ENCODE peak calls at places on chromosomes 12 and 14, in six cellular contexts. P, O, V, X, S and I are unnamed samples.

GRCh38 chr14:91295276-91295845 is 50.9 kb upstream of the GPR68 start:
- DNase-seq in S (no peak), P (no peak), O (no peak), X (no peak), V (no peak), I (no peak)

GRCh38 chr14:81331229-81332026 is 68.7 kb downstream of the STON2 start:
- DNase-seq in S (no peak), X (no peak), O (no peak), V (no peak), P (no peak), I (no peak)

GRCh38 chr12:83261998-83262397 is 575.3 kb downstream of the TMTC2 start:
- DNase-seq in V (no peak), O (no peak), X (no peak), P (no peak), S (no peak), I (peak)

GRCh38 chr14:23302290-23303225 is at the start of gene PPP1R3E:
- DNase-seq in P (peak), O (peak), X (peak), S (peak), V (no peak), I (peak)

GRCh38 chr12:40431169-40431568 is 206.4 kb downstream of the LRRK2 start:
- DNase-seq in S (no peak), O (no peak), P (no peak), V (no peak), X (no peak), I (no peak)

GRCh38 chr12:52494518-52494917 is 1.5 kb upstream of the KRT6A start:
- DNase-seq in V (no peak), X (no peak), P (no peak), O (no peak), S (no peak), I (peak)

GRCh38 chr12:50344245-50344644 is 52.2 kb downstream of the FAM186A start:
- DNase-seq in X (no peak), P (no peak), V (no peak), S (no peak), O (no peak), I (no peak)

GRCh38 chr12:105862163-105862821 is 276.5 kb downstream of the NUAK1 start:
- DNase-seq in P (no peak), X (peak), O (no peak), S (no peak), V (no peak), I (peak)

GRCh38 chr14:80428171-80428570 is 216.9 kb upstream of the DIO2 start:
- DNase-seq in V (no peak), P (no peak), S (no peak), X (no peak), O (no peak), I (no peak)

GRCh38 chr12:95805864-95806669 is 15.5 kb upstream of the NTN4 start:
- DNase-seq in P (no peak), X (peak), O (no peak), V (no peak), S (peak), I (no peak)

GRCh38 chr12:19856389-19856788 is 417.1 kb downstream of the AEBP2 start:
- DNase-seq in S (no peak), P (no peak), X (no peak), O (no peak), V (no peak), I (no peak)

GRCh38 chr12:48092606-48093005 is 13.3 kb downstream of the SENP1 start:
- DNase-seq in X (no peak), O (no peak), V (no peak), S (no peak), P (no peak), I (no peak)

GRCh38 chr12:27472604-27473003 is 26.1 kb downstream of the SMCO2 start:
- DNase-seq in S (no peak), V (no peak), O (no peak), X (no peak), P (no peak), I (no peak)

GRCh38 chr14:55377236-55377635 is 34.4 kb downstream of the ATG14 start:
- DNase-seq in O (no peak), X (no peak), V (no peak), S (no peak), P (no peak), I (no peak)

GRCh38 chr14:46988312-46988711 is 336.7 kb upstream of the RPL10L start:
- DNase-seq in V (no peak), O (no peak), S (no peak), P (no peak), X (no peak), I (no peak)

GRCh38 chr14:91149462-91149861 is 35.6 kb downstream of the DGLUCY start:
- DNase-seq in X (peak), V (no peak), O (peak), P (peak), S (peak), I (peak)

DNA sequence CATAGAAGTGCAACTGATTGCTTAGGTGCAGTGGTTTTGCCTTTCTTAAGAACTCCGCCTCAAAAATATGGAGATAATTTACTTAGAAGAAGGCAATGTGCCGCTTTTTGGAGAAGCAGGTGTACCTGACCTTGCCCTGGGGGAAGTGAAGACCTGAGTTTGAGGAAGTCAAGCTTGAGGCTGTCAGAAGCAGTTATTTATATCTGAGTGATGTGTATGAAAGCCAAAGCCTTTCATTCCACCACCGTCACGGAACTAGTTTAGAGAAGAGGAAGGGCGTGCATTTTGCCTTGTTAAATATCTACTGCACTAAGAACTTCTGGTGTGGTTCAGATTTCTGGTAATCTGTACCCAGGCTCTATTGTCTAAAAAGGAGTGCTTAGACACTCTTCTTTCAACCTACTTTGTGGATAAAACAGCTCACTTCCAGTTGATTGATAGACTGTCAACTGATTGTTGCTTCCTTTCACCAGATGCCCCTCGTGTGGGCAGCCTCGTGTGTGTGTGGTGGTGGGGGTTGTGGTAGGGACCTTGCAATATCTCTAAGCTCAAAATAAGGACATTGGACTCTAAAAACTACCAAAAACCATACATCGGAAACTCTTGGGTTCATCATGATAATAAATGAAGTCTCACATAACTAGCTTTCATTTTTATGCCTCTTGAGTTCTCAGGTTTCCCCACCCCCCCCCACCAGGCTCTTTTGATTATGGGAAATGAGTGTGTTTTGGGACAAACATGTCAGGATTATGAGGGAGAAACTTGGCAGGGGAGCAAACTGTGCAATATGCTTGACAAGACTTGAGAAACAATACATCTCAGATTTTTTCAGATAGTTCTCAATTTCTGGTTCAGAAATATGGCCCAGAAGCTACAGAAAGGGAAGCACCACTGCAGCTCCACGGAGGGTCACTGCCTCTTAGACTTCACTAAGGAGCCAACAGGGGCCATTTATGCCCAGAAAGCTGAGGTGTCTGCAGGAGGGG is 78.6 kb downstream of the ARF6 start:
- DNase-seq in V (peak), X (peak), O (no peak), S (no peak), P (no peak), I (peak)
- TF ChIP-seq MAX in V (peak), X (no peak), O (no peak), S (peak), P (no peak), I (no peak)

DNA sequence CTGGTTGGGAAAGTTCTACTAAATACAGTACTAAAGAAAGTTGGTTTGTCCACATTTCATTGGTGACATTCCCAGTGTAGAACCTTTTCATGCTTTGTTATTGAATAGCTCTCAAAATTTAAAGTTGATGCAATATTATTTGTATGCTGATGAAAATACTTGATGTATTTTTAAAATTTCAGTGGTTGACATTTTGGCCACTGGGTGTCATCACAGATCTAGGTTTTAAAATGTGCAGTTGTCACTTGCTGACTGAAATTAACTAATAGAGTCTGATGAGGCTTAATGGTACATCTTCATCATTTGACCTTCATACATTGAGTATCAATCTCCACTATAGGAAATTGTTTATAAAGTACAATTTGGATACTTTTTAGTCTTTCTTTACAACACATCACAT is 37.1 kb downstream of the CMAS start:
- DNase-seq in S (no peak), V (no peak), X (peak), P (peak), O (peak), I (peak)
- TF ChIP-seq MYC in S (no peak), V (no peak), X (no peak), P (no peak), O (no peak), I (no peak)

GRCh38 chr12:56437430-56438176 is 11.6 kb downstream of the TIMELESS start:
- DNase-seq in O (no peak), S (no peak), V (no peak), P (peak), X (no peak), I (no peak)

GRCh38 chr12:56425940-56426438 is 23.2 kb downstream of the TIMELESS start:
- DNase-seq in P (no peak), X (no peak), O (no peak), V (no peak), S (no peak), I (no peak)

GRCh38 chr12:56431288-56431687 is 17.9 kb downstream of the TIMELESS start:
- DNase-seq in V (no peak), O (no peak), X (no peak), P (no peak), S (no peak), I (no peak)

GRCh38 chr12:56434828-56435227 is 14.4 kb downstream of the TIMELESS start:
- DNase-seq in X (no peak), S (no peak), P (no peak), O (no peak), V (no peak), I (no peak)

GRCh38 chr12:56431850-56432249 is 17.4 kb downstream of the TIMELESS start:
- DNase-seq in V (no peak), O (no peak), S (no peak), P (no peak), X (no peak), I (no peak)
- TF ChIP-seq MAX in V (no peak), O (no peak), S (no peak), P (no peak), X (no peak), I (no peak)

GRCh38 chr12:46549527-46550265 is 177.1 kb upstream of the SLC38A2 start:
- DNase-seq in V (no peak), P (peak), S (no peak), O (no peak), X (peak), I (peak)

GRCh38 chr12:46547421-46548340 is 175.1 kb upstream of the SLC38A2 start:
- DNase-seq in P (no peak), X (no peak), S (no peak), O (no peak), V (no peak), I (no peak)

GRCh38 chr12:46550266-46550879 is 177.8 kb upstream of the SLC38A2 start:
- DNase-seq in V (no peak), P (no peak), O (no peak), S (no peak), X (no peak), I (no peak)

DNA sequence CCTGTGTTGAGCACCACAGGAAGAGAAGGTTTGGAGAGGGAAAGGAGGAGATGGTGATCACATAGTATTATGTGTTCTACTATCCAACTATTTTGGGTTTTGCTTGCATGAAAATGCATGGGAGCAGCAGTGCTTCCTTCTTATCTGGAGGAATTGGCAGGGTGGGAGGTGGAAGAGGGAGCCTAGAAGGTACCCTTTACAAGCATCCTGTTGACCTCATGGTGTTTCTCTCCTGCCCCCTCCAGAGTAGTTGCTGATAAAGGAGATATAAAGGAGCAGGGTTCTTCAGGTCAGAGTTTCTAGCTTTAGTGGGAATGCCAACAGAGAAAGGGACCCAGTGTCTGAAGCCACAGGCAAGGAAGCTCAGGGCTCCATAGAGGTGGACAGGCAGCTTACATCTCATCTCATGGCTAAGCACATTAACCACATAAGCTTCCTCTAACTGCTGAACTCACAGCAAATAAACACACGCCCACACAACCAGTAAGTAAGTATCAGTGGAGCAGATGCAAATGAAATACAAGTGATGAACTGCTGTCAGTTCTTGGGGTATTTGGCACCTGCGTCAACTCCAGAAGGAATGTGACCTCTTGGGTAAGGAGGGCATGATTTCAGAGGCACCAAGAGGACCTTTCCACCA is 174.2 kb upstream of the SLC38A2 start:
- DNase-seq in V (peak), P (no peak), S (no peak), O (no peak), X (no peak), I (peak)
- TF ChIP-seq MYC in V (no peak), P (no peak), S (no peak), O (no peak), X (no peak), I (peak)

GRCh38 chr14:102481791-102482238 is 27.8 kb downstream of the ANKRD9 start:
- DNase-seq in V (no peak), S (peak), P (no peak), O (peak), X (no peak), I (no peak)
- TF ChIP-seq MAX in V (no peak), S (no peak), P (no peak), O (no peak), X (no peak), I (no peak)

GRCh38 chr12:31752450-31752849 is 23.6 kb upstream of the AMN1 start:
- DNase-seq in S (no peak), V (no peak), P (no peak), X (no peak), O (no peak), I (no peak)

GRCh38 chr12:31759621-31760459 is 31.0 kb upstream of the AMN1 start:
- DNase-seq in O (no peak), S (no peak), V (no peak), P (no peak), X (no peak), I (no peak)

DNA sequence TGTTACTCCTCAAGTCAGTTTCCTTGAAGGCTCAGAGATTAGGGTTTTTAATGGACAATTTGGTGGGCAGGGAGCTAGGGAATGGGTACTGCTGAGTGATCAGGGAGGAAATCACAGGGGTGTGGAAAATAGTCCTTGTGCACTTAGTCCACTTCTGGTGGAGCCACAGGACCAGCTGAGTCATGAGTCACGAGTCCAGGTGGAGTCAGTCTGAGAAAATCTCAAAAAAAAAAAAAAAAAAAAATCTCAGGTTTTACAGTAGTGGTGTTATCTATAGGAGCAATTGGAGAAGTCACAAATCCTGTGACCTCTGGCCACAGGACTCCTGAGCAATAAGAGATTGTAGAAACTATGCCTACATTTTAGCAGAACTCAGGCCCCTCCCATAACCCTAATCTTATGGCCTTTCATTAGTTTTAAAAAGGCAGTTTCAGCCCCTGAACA is 28.2 kb upstream of the AMN1 start:
- DNase-seq in P (peak), O (peak), X (peak), V (no peak), S (no peak), I (no peak)
- TF ChIP-seq MYC in P (no peak), O (no peak), X (no peak), V (no peak), S (no peak), I (no peak)

GRCh38 chr14:69291891-69292586 is 32.1 kb downstream of the GALNT16 start:
- DNase-seq in O (no peak), X (no peak), P (no peak), S (no peak), V (no peak), I (no peak)
- TF ChIP-seq MAX in O (no peak), X (no peak), P (no peak), S (no peak), V (no peak), I (no peak)

GRCh38 chr14:24563505-24563904 is 12.5 kb downstream of the CTSG start:
- DNase-seq in S (no peak), X (no peak), O (no peak), V (no peak), P (no peak), I (no peak)

GRCh38 chr14:24566318-24566717 is 9.7 kb downstream of the CTSG start:
- DNase-seq in S (no peak), O (no peak), V (no peak), X (no peak), P (no peak), I (no peak)

DNA sequence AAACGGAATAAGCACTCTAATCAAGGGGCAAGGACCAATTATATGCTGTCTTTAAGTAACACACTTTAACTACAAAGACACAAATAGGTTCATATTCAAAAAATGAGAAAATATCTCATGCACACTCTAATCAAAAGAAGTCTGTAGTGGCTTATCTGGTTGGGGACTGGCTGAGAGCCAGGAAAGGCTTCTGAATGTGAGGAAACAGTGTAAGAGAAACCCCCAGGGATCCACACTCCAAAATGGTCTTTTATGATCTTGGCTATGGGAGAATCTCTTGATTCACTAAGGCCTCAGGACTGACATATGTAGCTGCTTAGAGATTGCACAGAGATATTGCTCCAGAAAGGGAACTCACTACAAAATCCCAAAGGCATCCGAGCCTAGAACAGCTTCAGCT is 10.3 kb downstream of the CTSG start:
- DNase-seq in X (no peak), O (no peak), V (no peak), P (no peak), S (no peak), I (peak)
- TF ChIP-seq MYC in X (no peak), O (no peak), V (no peak), P (no peak), S (no peak), I (no peak)

DNA sequence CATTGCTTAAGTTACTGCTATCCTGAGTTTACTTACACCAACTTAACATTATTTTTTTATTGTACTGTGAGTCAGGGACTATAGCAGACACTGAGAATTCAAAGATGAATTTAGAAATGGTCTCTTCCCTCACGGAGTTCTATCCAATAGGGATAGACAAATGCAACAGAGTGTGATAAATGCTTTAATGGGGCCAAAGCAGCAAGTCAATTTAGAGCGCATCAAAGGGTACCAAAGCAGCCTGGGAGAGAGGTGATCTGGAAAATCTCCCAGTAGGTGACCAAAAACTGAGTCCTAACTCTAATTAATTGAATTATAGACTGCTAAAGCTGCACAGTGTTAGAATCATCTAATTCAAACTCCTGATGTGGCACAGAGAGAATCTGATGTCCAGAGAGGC is 2.7 kb downstream of the LIN7A start:
- DNase-seq in V (no peak), S (no peak), O (no peak), P (no peak), X (no peak), I (no peak)
- TF ChIP-seq MAX in V (no peak), S (no peak), O (no peak), P (no peak), X (no peak), I (no peak)